ENCODE peak calls at places on chromosomes 7 and 10, in seven cellular contexts. N is SK-MEL-5; W is NCI-H1092 treated with DMSO at 0.1 percent for 48 hours; M is mucosa of gallbladder; L is CD4-positive, alpha-beta T cell; X is gastrocnemius medialis; D is mesenchymal stem cell. H is an unnamed sample.

GRCh38 chr10:48316236-48316635 is 9.8 kb downstream of the MAPK8 start:
- DNase-seq in N (no peak), W (no peak), M (no peak), L (no peak), X (no peak), D (no peak), H (no peak)

GRCh38 chr10:88670497-88670896 is 6.3 kb downstream of the LIPF start:
- DNase-seq in N (no peak), W (no peak), M (no peak), L (no peak), X (no peak), D (no peak), H (no peak)

GRCh38 chr10:70750156-70750703 is 34.9 kb downstream of the TBATA start:
- DNase-seq in N (no peak), W (no peak), M (no peak), L (no peak), X (no peak), D (no peak), H (no peak)

GRCh38 chr7:75905785-75906604 is 9.0 kb upstream of the POR start:
- DNase-seq in N (peak), W (peak), M (peak), L (no peak), X (peak), D (peak), H (peak)

GRCh38 chr10:32357056-32357735 is 10.2 kb upstream of the EPC1 start:
- DNase-seq in N (no peak), W (no peak), M (no peak), L (no peak), X (no peak), D (no peak), H (no peak)

GRCh38 chr10:131907679-131908078 is 6.9 kb downstream of the PPP2R2D start:
- DNase-seq in N (no peak), W (no peak), M (no peak), L (no peak), X (no peak), D (no peak), H (peak)

GRCh38 chr10:61313460-61313859 is 139.7 kb downstream of the TMEM26 start:
- DNase-seq in N (no peak), W (no peak), M (peak), L (no peak), X (no peak), D (peak), H (peak)

GRCh38 chr7:1112109-1112508 is 24.2 kb downstream of the GPER1 start:
- DNase-seq in N (no peak), W (no peak), M (no peak), L (no peak), X (no peak), D (no peak), H (no peak)

GRCh38 chr7:104296266-104296665 is 32.1 kb upstream of the LHFPL3 start:
- DNase-seq in N (no peak), W (no peak), M (no peak), L (no peak), X (no peak), D (no peak), H (no peak)

GRCh38 chr10:63766766-63767505 is 245.7 kb downstream of the REEP3 start:
- DNase-seq in N (no peak), W (no peak), M (no peak), L (no peak), X (no peak), D (peak), H (peak)

GRCh38 chr10:84352251-84352842 is 24.0 kb downstream of the CCSER2 start:
- DNase-seq in N (peak), W (peak), M (peak), L (peak), X (peak), D (peak), H (peak)

GRCh38 chr7:17745588-17745987 is 194.7 kb downstream of the SNX13 start:
- DNase-seq in N (no peak), W (no peak), M (no peak), L (no peak), X (no peak), D (no peak), H (no peak)

GRCh38 chr7:25809441-25809840 is 342.6 kb upstream of the NFE2L3 start:
- DNase-seq in N (no peak), W (no peak), M (no peak), L (no peak), X (no peak), D (no peak), H (no peak)

GRCh38 chr7:38310601-38311057 is 37.2 kb upstream of the TARP start:
- DNase-seq in N (no peak), W (peak), M (peak), L (no peak), X (peak), D (peak), H (peak)

GRCh38 chr7:137080516-137081203 is 212.2 kb downstream of the CHRM2 start:
- DNase-seq in N (no peak), W (no peak), M (no peak), L (no peak), X (no peak), D (no peak), H (peak)

GRCh38 chr10:21572578-21572977 is 38.5 kb downstream of the MLLT10 start:
- DNase-seq in N (no peak), W (no peak), M (no peak), L (no peak), X (peak), D (peak), H (peak)

GRCh38 chr10:94439275-94439861 is 37.0 kb downstream of the TBC1D12 start:
- DNase-seq in N (peak), W (no peak), M (no peak), L (no peak), X (no peak), D (no peak), H (no peak)

GRCh38 chr7:128236924-128237586 is 4.0 kb upstream of the LEP start:
- DNase-seq in N (peak), W (no peak), M (no peak), L (no peak), X (no peak), D (peak), H (peak)

GRCh38 chr10:104260775-104261115 is 6.1 kb downstream of the GSTO1 start:
- DNase-seq in N (no peak), W (no peak), M (no peak), L (no peak), X (no peak), D (peak), H (peak)

GRCh38 chr10:97921581-97922377 is 72.1 kb downstream of the GOLGA7B start:
- DNase-seq in N (no peak), W (peak), M (no peak), L (no peak), X (no peak), D (no peak), H (no peak)

GRCh38 chr10:50409965-50410811 is 158.9 kb upstream of the ASAH2 start:
- DNase-seq in N (no peak), W (no peak), M (no peak), L (no peak), X (no peak), D (no peak), H (peak)

GRCh38 chr10:46223064-46223480 is 63.7 kb upstream of the ANTXRL start:
- DNase-seq in N (no peak), W (no peak), M (no peak), L (no peak), X (no peak), D (no peak), H (no peak)

GRCh38 chr10:36578306-36578705 is 547.1 kb upstream of the ANKRD30A start:
- DNase-seq in N (no peak), W (no peak), M (no peak), L (no peak), X (no peak), D (peak), H (no peak)

GRCh38 chr10:61153766-61154165 is 209.8 kb upstream of the RHOBTB1 start:
- DNase-seq in N (no peak), W (no peak), M (no peak), L (no peak), X (no peak), D (no peak), H (peak)

GRCh38 chr10:58028597-58029366 is 238.9 kb downstream of the IPMK start:
- DNase-seq in N (no peak), W (no peak), M (no peak), L (no peak), X (no peak), D (peak), H (peak)

GRCh38 chr10:84665883-84666463 is 337.6 kb downstream of the CCSER2 start:
- DNase-seq in N (peak), W (no peak), M (no peak), L (no peak), X (no peak), D (no peak), H (no peak)